ENCODE peak calls at places on chromosome 19, in ten cellular contexts. R is SW480, C is fibroblast of pulmonary artery, D is ELR, B is HCT116, X is uterus, E is RPMI7951, S is GM03348, O is H1, T is HCEC 1CT. P is an unnamed sample.

GRCh38 chr19:51124729-51125128 is at the start of gene SIGLEC9:
- DNase-seq in R (no peak), C (no peak), D (no peak), B (no peak), X (no peak), E (no peak), S (no peak), O (no peak), T (no peak), P (no peak)

GRCh38 chr19:5293607-5294089 is 47.0 kb downstream of the PTPRS start:
- DNase-seq in R (no peak), C (peak; percentile 27), D (peak; percentile 52), B (no peak), X (peak; percentile 43), E (no peak), S (peak; percentile 90), O (peak; percentile 86), T (no peak), P (peak; percentile 87)

GRCh38 chr19:7992575-7992974 is 12.9 kb downstream of the ELAVL1 start:
- DNase-seq in R (no peak), C (no peak), D (no peak), B (no peak), X (no peak), E (no peak), S (no peak), O (no peak), T (no peak), P (no peak)

GRCh38 chr19:56751078-56751489 is 79.5 kb upstream of the ZNF835 start:
- DNase-seq in R (no peak), C (no peak), D (no peak), B (no peak), X (peak; percentile 18), E (peak; percentile 20), S (no peak), O (no peak), T (no peak), P (no peak)

GRCh38 chr19:55484571-55485438 is at the start of gene NAT14:
- DNase-seq in R (peak; percentile 48), C (peak; percentile 61), D (peak; percentile 74), B (no peak), X (peak; percentile 76), E (peak; percentile 68), S (peak; percentile 87), O (peak; percentile 97), T (peak; percentile 40), P (peak; percentile 51)

GRCh38 chr19:11152318-11153062 is 3.1 kb downstream of the SPC24 start:
- DNase-seq in R (no peak), C (peak; percentile 90), D (peak; percentile 40), B (no peak), X (peak; percentile 87), E (peak; percentile 76), S (peak; percentile 72), O (no peak), T (peak; percentile 64), P (peak; percentile 94)

GRCh38 chr19:16797876-16798275 is 31.3 kb upstream of the SIN3B start:
- DNase-seq in R (no peak), C (no peak), D (no peak), B (no peak), X (no peak), E (no peak), S (no peak), O (no peak), T (no peak), P (no peak)

GRCh38 chr19:861756-862528 is 2.5 kb downstream of the CFD start:
- DNase-seq in R (peak; percentile 65), C (peak; percentile 28), D (peak; percentile 38), B (peak; percentile 63), X (no peak), E (no peak), S (peak; percentile 64), O (peak; percentile 96), T (peak; percentile 13), P (no peak)

GRCh38 chr19:7381073-7381390 is 32.3 kb downstream of the ARHGEF18 start:
- DNase-seq in R (no peak), C (no peak), D (no peak), B (no peak), X (no peak), E (no peak), S (no peak), O (peak; percentile 48), T (no peak), P (no peak)

GRCh38 chr19:17726136-17726741 is 7.0 kb downstream of the MAP1S start:
- DNase-seq in R (no peak), C (no peak), D (no peak), B (no peak), X (no peak), E (no peak), S (no peak), O (no peak), T (no peak), P (no peak)

GRCh38 chr19:18898081-18898532 is 2.1 kb upstream of the CERS1 start:
- DNase-seq in R (no peak), C (no peak), D (peak; percentile 33), B (no peak), X (no peak), E (no peak), S (no peak), O (no peak), T (no peak), P (no peak)

GRCh38 chr19:38316477-38317067 is 825 bp upstream of the YIF1B start:
- DNase-seq in R (no peak), C (no peak), D (no peak), B (no peak), X (no peak), E (no peak), S (no peak), O (no peak), T (no peak), P (no peak)

GRCh38 chr19:39514840-39515550 is at the start of gene SELENOV:
- DNase-seq in R (no peak), C (no peak), D (no peak), B (no peak), X (no peak), E (no peak), S (no peak), O (peak; percentile 91), T (no peak), P (peak; percentile 19)

GRCh38 chr19:42475366-42475765 is 32.6 kb upstream of the CXCL17 start:
- DNase-seq in R (no peak), C (no peak), D (no peak), B (no peak), X (no peak), E (no peak), S (no peak), O (no peak), T (no peak), P (no peak)

GRCh38 chr19:50874185-50874584 is 946 bp downstream of the KLK2 start:
- DNase-seq in R (no peak), C (no peak), D (no peak), B (no peak), X (no peak), E (no peak), S (no peak), O (no peak), T (no peak), P (no peak)

GRCh38 chr19:18274776-18275356 is 614 bp upstream of the IQCN start:
- DNase-seq in R (peak; percentile 73), C (peak; percentile 87), D (peak; percentile 92), B (no peak), X (peak; percentile 95), E (peak; percentile 94), S (peak; percentile 92), O (no peak), T (peak; percentile 92), P (peak; percentile 88)

GRCh38 chr19:37936166-37936565 is 29.2 kb downstream of the SIPA1L3 start:
- DNase-seq in R (no peak), C (no peak), D (no peak), B (no peak), X (no peak), E (no peak), S (no peak), O (no peak), T (no peak), P (no peak)

GRCh38 chr19:16921766-16922591 is 33.2 kb downstream of the F2RL3 start:
- DNase-seq in R (no peak), C (no peak), D (no peak), B (no peak), X (no peak), E (no peak), S (no peak), O (no peak), T (no peak), P (no peak)

GRCh38 chr19:17234911-17235617 is 9.0 kb downstream of the OCEL1 start:
- DNase-seq in R (peak; percentile 73), C (peak; percentile 45), D (peak; percentile 71), B (no peak), X (peak; percentile 70), E (peak; percentile 49), S (peak; percentile 80), O (peak; percentile 90), T (peak; percentile 36), P (peak; percentile 80)

GRCh38 chr19:17777840-17778620 is 16.9 kb upstream of the B3GNT3 start:
- DNase-seq in R (peak; percentile 79), C (peak; percentile 38), D (peak; percentile 75), B (peak; percentile 90), X (peak; percentile 24), E (peak; percentile 59), S (peak; percentile 64), O (peak; percentile 98), T (peak; percentile 62), P (peak; percentile 50)

GRCh38 chr19:12261554-12261953 is 33.1 kb downstream of the ZNF44 start:
- DNase-seq in R (no peak), C (no peak), D (no peak), B (no peak), X (no peak), E (no peak), S (no peak), O (no peak), T (no peak), P (no peak)

GRCh38 chr19:1507763-1508506 is 4.9 kb downstream of the ADAMTSL5 start:
- DNase-seq in R (peak; percentile 89), C (peak; percentile 97), D (peak; percentile 94), B (peak; percentile 94), X (peak; percentile 93), E (peak; percentile 93), S (peak; percentile 100), O (peak; percentile 94), T (peak; percentile 90), P (peak; percentile 98)

GRCh38 chr19:38355728-38356725 is 18.3 kb upstream of the PSMD8 start:
- DNase-seq in R (no peak), C (no peak), D (no peak), B (no peak), X (no peak), E (no peak), S (no peak), O (no peak), T (no peak), P (no peak)

GRCh38 chr19:14325863-14326262 is 55.4 kb upstream of the ADGRE5 start:
- DNase-seq in R (no peak), C (no peak), D (no peak), B (no peak), X (no peak), E (peak; percentile 15), S (no peak), O (no peak), T (no peak), P (no peak)

GRCh38 chr19:15444505-15445226 is 5.1 kb downstream of the WIZ start:
- DNase-seq in R (no peak), C (no peak), D (no peak), B (no peak), X (no peak), E (no peak), S (no peak), O (no peak), T (no peak), P (no peak)

GRCh38 chr19:4740092-4740491 is 16.4 kb upstream of the DPP9 start:
- DNase-seq in R (no peak), C (no peak), D (no peak), B (no peak), X (no peak), E (no peak), S (no peak), O (no peak), T (no peak), P (no peak)

GRCh38 chr19:45505996-45506245 is 1.4 kb upstream of the VASP start:
- DNase-seq in R (no peak), C (no peak), D (no peak), B (no peak), X (no peak), E (no peak), S (no peak), O (no peak), T (no peak), P (no peak)

GRCh38 chr19:56348289-56348877 is 33.7 kb upstream of the ZSCAN5A start:
- DNase-seq in R (peak; percentile 39), C (peak; percentile 21), D (peak; percentile 45), B (peak; percentile 22), X (no peak), E (peak; percentile 13), S (no peak), O (peak; percentile 46), T (no peak), P (peak; percentile 16)